ENCODE peak calls at places on chromosome 4, in seven cellular contexts. One of them, this sample, is unnamed.
A peak's percentile ranks its signal among the peaks of the same experiment; 100 is the strongest.

GRCh38 chr4:58766763-58767162 is 1656.6 kb upstream of the IGFBP7 start:
- DNase-seq in NCI-H2029: no peak
- DNase-seq in ACHN: no peak
- DNase-seq in naive thymus-derived CD8-positive, alpha-beta T cell: no peak
- DNase-seq in IMR-90: no peak
- DNase-seq in stimulated activated CD8-positive, alpha-beta memory T cell treated with anti-CD3 and anti-CD28 coated beads, Interleukin-4, amount 100 ng/mL, for 48 hours: no peak
- DNase-seq in pancreas: no peak
- DNase-seq in this sample: no peak

GRCh38 chr4:128386761-128387599 is 99.4 kb upstream of the PGRMC2 start:
- DNase-seq in ACHN: peak; percentile 96
- DNase-seq in pancreas: peak; percentile 95
- DNase-seq in naive thymus-derived CD8-positive, alpha-beta T cell: no peak
- DNase-seq in NCI-H2029: peak; percentile 49
- DNase-seq in stimulated activated CD8-positive, alpha-beta memory T cell treated with anti-CD3 and anti-CD28 coated beads, Interleukin-4, amount 100 ng/mL, for 48 hours: no peak
- DNase-seq in IMR-90: peak; percentile 97
- DNase-seq in this sample: peak; percentile 91

GRCh38 chr4:1309261-1310010 is 19.7 kb downstream of the MAEA start:
- DNase-seq in naive thymus-derived CD8-positive, alpha-beta T cell: peak; percentile 38
- DNase-seq in ACHN: peak; percentile 88
- DNase-seq in stimulated activated CD8-positive, alpha-beta memory T cell treated with anti-CD3 and anti-CD28 coated beads, Interleukin-4, amount 100 ng/mL, for 48 hours: peak; percentile 75
- DNase-seq in NCI-H2029: no peak
- DNase-seq in pancreas: peak; percentile 70
- DNase-seq in IMR-90: peak; percentile 94
- DNase-seq in this sample: peak; percentile 84

GRCh38 chr4:1872918-1873269 is 1.7 kb downstream of the NSD2 start:
- DNase-seq in ACHN: peak; percentile 62
- DNase-seq in stimulated activated CD8-positive, alpha-beta memory T cell treated with anti-CD3 and anti-CD28 coated beads, Interleukin-4, amount 100 ng/mL, for 48 hours: peak; percentile 43
- DNase-seq in pancreas: no peak
- DNase-seq in naive thymus-derived CD8-positive, alpha-beta T cell: no peak
- DNase-seq in IMR-90: peak; percentile 88
- DNase-seq in NCI-H2029: no peak
- DNase-seq in this sample: no peak

GRCh38 chr4:2393353-2394270 is 24.8 kb downstream of the ZFYVE28 start:
- DNase-seq in pancreas: peak; percentile 61
- DNase-seq in ACHN: no peak
- DNase-seq in NCI-H2029: no peak
- DNase-seq in naive thymus-derived CD8-positive, alpha-beta T cell: no peak
- DNase-seq in stimulated activated CD8-positive, alpha-beta memory T cell treated with anti-CD3 and anti-CD28 coated beads, Interleukin-4, amount 100 ng/mL, for 48 hours: no peak
- DNase-seq in IMR-90: no peak
- DNase-seq in this sample: no peak

GRCh38 chr4:84569009-84569408 is 13.9 kb upstream of the CDS1 start:
- DNase-seq in stimulated activated CD8-positive, alpha-beta memory T cell treated with anti-CD3 and anti-CD28 coated beads, Interleukin-4, amount 100 ng/mL, for 48 hours: no peak
- DNase-seq in IMR-90: no peak
- DNase-seq in ACHN: no peak
- DNase-seq in NCI-H2029: no peak
- DNase-seq in naive thymus-derived CD8-positive, alpha-beta T cell: no peak
- DNase-seq in pancreas: no peak
- DNase-seq in this sample: no peak

GRCh38 chr4:31905363-31905762 is 1185.2 kb downstream of the PCDH7 start:
- DNase-seq in NCI-H2029: no peak
- DNase-seq in ACHN: no peak
- DNase-seq in stimulated activated CD8-positive, alpha-beta memory T cell treated with anti-CD3 and anti-CD28 coated beads, Interleukin-4, amount 100 ng/mL, for 48 hours: no peak
- DNase-seq in IMR-90: no peak
- DNase-seq in naive thymus-derived CD8-positive, alpha-beta T cell: no peak
- DNase-seq in pancreas: no peak
- DNase-seq in this sample: no peak

GRCh38 chr4:14726441-14727405 is 275.6 kb upstream of the CPEB2 start:
- DNase-seq in stimulated activated CD8-positive, alpha-beta memory T cell treated with anti-CD3 and anti-CD28 coated beads, Interleukin-4, amount 100 ng/mL, for 48 hours: no peak
- DNase-seq in IMR-90: peak; percentile 35
- DNase-seq in naive thymus-derived CD8-positive, alpha-beta T cell: no peak
- DNase-seq in pancreas: peak; percentile 48
- DNase-seq in NCI-H2029: peak; percentile 18
- DNase-seq in ACHN: no peak
- DNase-seq in this sample: no peak

GRCh38 chr4:138910914-138911336 is 104.7 kb upstream of the NOCT start:
- DNase-seq in pancreas: peak; percentile 62
- DNase-seq in naive thymus-derived CD8-positive, alpha-beta T cell: no peak
- DNase-seq in stimulated activated CD8-positive, alpha-beta memory T cell treated with anti-CD3 and anti-CD28 coated beads, Interleukin-4, amount 100 ng/mL, for 48 hours: no peak
- DNase-seq in ACHN: peak; percentile 72
- DNase-seq in IMR-90: peak; percentile 86
- DNase-seq in NCI-H2029: peak; percentile 97
- DNase-seq in this sample: peak; percentile 88